ENCODE peak calls at places on chromosomes 2 and 18, in nine cellular contexts. Y is transverse colon, J is left lung, R is GM13977, C is nephron progenitor cell, X is A549, U is PC-3, I is hepatocyte, S is BJ. V is an unnamed sample.

GRCh38 chr18:5628512-5629255 is 84.9 kb upstream of the EPB41L3 start:
- DNase-seq in Y (peak), J (peak), R (peak), C (peak), X (peak), U (peak), I (peak), S (no peak), V (no peak)

GRCh38 chr2:68318686-68319396 is 908 bp downstream of the CNRIP1 start:
- DNase-seq in Y (peak), J (peak), R (no peak), C (peak), X (peak), U (no peak), I (peak), S (no peak), V (no peak)

GRCh38 chr2:162244559-162245031 is 1.4 kb upstream of the FAP start:
- DNase-seq in Y (no peak), J (peak), R (no peak), C (no peak), X (peak), U (peak), I (peak), S (peak), V (no peak)

GRCh38 chr2:141015339-141016047 is 1115.3 kb downstream of the LRP1B start:
- DNase-seq in Y (no peak), J (no peak), R (no peak), C (no peak), X (no peak), U (no peak), I (no peak), S (no peak), V (no peak)

GRCh38 chr2:241886840-241887447 is 17.4 kb downstream of the RTP5 start:
- DNase-seq in Y (no peak), J (peak), R (no peak), C (no peak), X (no peak), U (no peak), I (no peak), S (no peak), V (no peak)

GRCh38 chr2:166573393-166573792 is 79.3 kb upstream of the SCN7A start:
- DNase-seq in Y (no peak), J (no peak), R (no peak), C (peak), X (no peak), U (peak), I (no peak), S (peak), V (no peak)

GRCh38 chr18:66439670-66440069 is 164.2 kb downstream of the CDH19 start:
- DNase-seq in Y (no peak), J (peak), R (no peak), C (no peak), X (no peak), U (no peak), I (no peak), S (no peak), V (no peak)

GRCh38 chr18:76487782-76488181 is 7.3 kb downstream of the ZNF516 start:
- DNase-seq in Y (no peak), J (no peak), R (no peak), C (peak), X (no peak), U (no peak), I (no peak), S (no peak), V (no peak)

GRCh38 chr2:219272351-219272750 is 6.8 kb upstream of the DNAJB2 start:
- DNase-seq in Y (no peak), J (no peak), R (no peak), C (no peak), X (peak), U (no peak), I (no peak), S (no peak), V (no peak)

GRCh38 chr2:75772908-75773630 is 62.4 kb upstream of the GCFC2 start:
- DNase-seq in Y (no peak), J (no peak), R (no peak), C (no peak), X (no peak), U (no peak), I (no peak), S (no peak), V (no peak)

GRCh38 chr18:36162981-36163380 is 24.3 kb upstream of the MOCOS start:
- DNase-seq in Y (no peak), J (no peak), R (no peak), C (no peak), X (no peak), U (no peak), I (no peak), S (no peak), V (no peak)

GRCh38 chr2:151658081-151658480 is 76.2 kb downstream of the NEB start:
- DNase-seq in Y (no peak), J (no peak), R (no peak), C (no peak), X (no peak), U (no peak), I (no peak), S (no peak), V (no peak)

GRCh38 chr2:96637385-96638143 is 548 bp downstream of the KANSL3 start:
- DNase-seq in Y (peak), J (peak), R (peak), C (peak), X (peak), U (peak), I (peak), S (peak), V (peak)

GRCh38 chr18:63140038-63140450 is 179.5 kb downstream of the BCL2 start:
- DNase-seq in Y (no peak), J (no peak), R (no peak), C (no peak), X (no peak), U (no peak), I (no peak), S (no peak), V (no peak)

GRCh38 chr18:30072609-30073385 is 969.7 kb downstream of the DSC3 start:
- DNase-seq in Y (no peak), J (no peak), R (no peak), C (no peak), X (no peak), U (no peak), I (no peak), S (no peak), V (no peak)

GRCh38 chr18:48863432-48864065 is 87.2 kb downstream of the SMAD7 start:
- DNase-seq in Y (no peak), J (no peak), R (no peak), C (no peak), X (no peak), U (no peak), I (no peak), S (no peak), V (no peak)

GRCh38 chr2:142176941-142177340 is 46.1 kb upstream of the LRP1B start:
- DNase-seq in Y (no peak), J (no peak), R (no peak), C (no peak), X (no peak), U (no peak), I (no peak), S (no peak), V (no peak)

GRCh38 chr18:25075793-25076192 is 276.2 kb downstream of the ZNF521 start:
- DNase-seq in Y (no peak), J (no peak), R (no peak), C (no peak), X (no peak), U (no peak), I (no peak), S (no peak), V (no peak)

GRCh38 chr2:170361359-170361936 is 183.5 kb downstream of the MYO3B start:
- DNase-seq in Y (peak), J (no peak), R (peak), C (peak), X (peak), U (peak), I (peak), S (no peak), V (peak)

GRCh38 chr18:3692691-3693090 is 242.7 kb downstream of the TGIF1 start:
- DNase-seq in Y (no peak), J (no peak), R (no peak), C (no peak), X (no peak), U (no peak), I (no peak), S (no peak), V (no peak)

GRCh38 chr2:177640423-177640822 is 247.8 kb downstream of the AGPS start:
- DNase-seq in Y (no peak), J (no peak), R (no peak), C (no peak), X (no peak), U (no peak), I (no peak), S (no peak), V (no peak)

GRCh38 chr2:239393401-239393940 is 7.3 kb downstream of the HDAC4 start:
- DNase-seq in Y (peak), J (peak), R (no peak), C (no peak), X (no peak), U (no peak), I (no peak), S (no peak), V (no peak)

GRCh38 chr2:181025004-181025403 is 44.6 kb downstream of the UBE2E3 start:
- DNase-seq in Y (no peak), J (no peak), R (no peak), C (no peak), X (no peak), U (no peak), I (no peak), S (no peak), V (no peak)

GRCh38 chr2:147913701-147914480 is 69.1 kb downstream of the ACVR2A start:
- DNase-seq in Y (no peak), J (no peak), R (no peak), C (no peak), X (no peak), U (no peak), I (no peak), S (no peak), V (no peak)

GRCh38 chr2:127106457-127106997 is 427 bp downstream of the BIN1 start:
- DNase-seq in Y (no peak), J (peak), R (peak), C (peak), X (peak), U (no peak), I (peak), S (no peak), V (no peak)

GRCh38 chr18:67766930-67767329 is 250.4 kb upstream of the DSEL start:
- DNase-seq in Y (no peak), J (no peak), R (no peak), C (no peak), X (peak), U (peak), I (no peak), S (peak), V (no peak)

GRCh38 chr2:169260246-169260645 is 102.1 kb downstream of the LRP2 start:
- DNase-seq in Y (no peak), J (no peak), R (no peak), C (no peak), X (peak), U (no peak), I (no peak), S (no peak), V (no peak)
- TF ChIP-seq CTCF in Y (no peak), J (no peak), R (no peak), C (no peak), X (no peak), U (no peak), I (no peak), S (no peak), V (no peak)

DNA sequence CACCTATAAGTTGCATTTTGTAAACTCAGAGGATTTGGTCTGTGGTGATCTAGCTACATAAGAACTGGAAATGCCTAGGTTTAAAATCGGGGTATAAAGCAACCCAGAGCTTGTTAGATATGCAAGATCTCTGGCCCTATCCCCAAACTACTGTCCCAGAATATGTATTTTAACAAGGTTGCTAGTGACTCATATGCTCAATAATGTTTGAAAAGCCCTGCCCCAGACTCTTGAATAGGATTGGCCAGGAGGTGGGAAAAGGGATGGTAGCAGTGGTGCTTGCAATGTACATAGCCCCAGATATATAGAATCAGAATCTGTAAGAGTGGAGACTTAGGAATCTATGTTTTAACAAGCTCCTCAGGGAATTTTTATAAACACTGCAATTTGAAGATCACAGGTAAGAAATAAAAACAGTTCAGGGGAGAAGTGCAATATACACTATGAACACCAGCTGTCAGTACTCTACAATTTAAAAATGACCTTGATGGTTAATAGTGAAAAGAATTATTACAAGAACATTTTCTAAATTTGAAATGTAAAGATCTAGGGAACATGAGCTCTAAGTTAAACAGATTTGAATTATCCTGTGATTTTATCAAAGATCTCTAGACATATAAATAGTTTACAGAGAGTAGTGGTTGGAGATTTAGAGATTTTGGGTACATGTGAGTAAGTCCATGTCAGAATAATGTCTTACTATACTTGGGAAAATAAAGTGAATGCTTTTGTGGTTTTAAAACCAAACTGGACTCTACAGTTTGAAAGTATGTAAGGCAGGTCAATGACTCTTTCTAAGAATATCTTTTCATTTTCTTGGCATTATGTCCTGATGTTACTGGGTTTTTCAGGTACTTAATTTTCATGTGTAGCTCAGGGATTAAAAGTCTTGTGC is 7.7 kb upstream of the MMADHC start:
- DNase-seq in Y (no peak), J (no peak), R (no peak), C (no peak), X (peak), U (peak), I (no peak), S (no peak), V (no peak)
- TF ChIP-seq CTCF in Y (no peak), J (no peak), R (no peak), C (peak), X (peak), U (peak), I (peak), S (peak), V (no peak)

DNA sequence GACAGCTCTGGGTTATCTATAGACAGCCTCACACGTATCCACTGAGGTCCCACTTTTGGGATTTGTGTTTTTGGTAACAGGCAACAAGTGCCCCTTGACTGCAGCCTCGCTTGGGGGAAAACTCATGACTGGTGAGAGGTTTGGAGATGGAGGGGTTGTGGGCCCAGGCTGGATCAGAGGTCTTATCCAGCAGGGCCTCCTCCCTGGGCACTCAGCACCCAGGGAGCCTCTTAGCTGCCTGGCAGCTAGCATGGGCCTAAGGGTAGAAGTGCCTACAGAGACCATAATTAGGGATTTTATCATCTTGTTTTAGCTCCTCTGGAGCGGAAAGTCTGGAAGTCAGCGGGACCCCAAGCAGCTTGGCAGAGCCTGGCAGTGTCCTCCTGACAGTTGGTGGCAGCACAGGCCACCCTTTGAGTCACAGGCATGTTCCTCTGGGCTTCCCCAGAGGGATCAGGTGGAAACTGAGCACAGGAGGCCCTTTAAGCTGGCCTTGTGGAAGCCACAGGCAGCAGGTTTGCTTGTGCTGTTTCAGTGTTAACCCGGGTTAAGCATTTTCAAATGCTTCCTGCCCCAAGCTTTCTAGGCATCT is 143.1 kb downstream of the KCTD1 start:
- DNase-seq in Y (peak), J (no peak), R (peak), C (peak), X (peak), U (peak), I (peak), S (no peak), V (no peak)
- TF ChIP-seq CTCF in Y (no peak), J (peak), R (peak), C (no peak), X (peak), U (peak), I (peak), S (peak), V (no peak)

GRCh38 chr2:133836691-133837090 is 268.4 kb upstream of the NCKAP5 start:
- DNase-seq in Y (no peak), J (no peak), R (no peak), C (no peak), X (no peak), U (peak), I (no peak), S (no peak), V (no peak)
- TF ChIP-seq CTCF in Y (no peak), J (no peak), R (no peak), C (no peak), X (no peak), U (no peak), I (no peak), S (no peak), V (no peak)

DNA sequence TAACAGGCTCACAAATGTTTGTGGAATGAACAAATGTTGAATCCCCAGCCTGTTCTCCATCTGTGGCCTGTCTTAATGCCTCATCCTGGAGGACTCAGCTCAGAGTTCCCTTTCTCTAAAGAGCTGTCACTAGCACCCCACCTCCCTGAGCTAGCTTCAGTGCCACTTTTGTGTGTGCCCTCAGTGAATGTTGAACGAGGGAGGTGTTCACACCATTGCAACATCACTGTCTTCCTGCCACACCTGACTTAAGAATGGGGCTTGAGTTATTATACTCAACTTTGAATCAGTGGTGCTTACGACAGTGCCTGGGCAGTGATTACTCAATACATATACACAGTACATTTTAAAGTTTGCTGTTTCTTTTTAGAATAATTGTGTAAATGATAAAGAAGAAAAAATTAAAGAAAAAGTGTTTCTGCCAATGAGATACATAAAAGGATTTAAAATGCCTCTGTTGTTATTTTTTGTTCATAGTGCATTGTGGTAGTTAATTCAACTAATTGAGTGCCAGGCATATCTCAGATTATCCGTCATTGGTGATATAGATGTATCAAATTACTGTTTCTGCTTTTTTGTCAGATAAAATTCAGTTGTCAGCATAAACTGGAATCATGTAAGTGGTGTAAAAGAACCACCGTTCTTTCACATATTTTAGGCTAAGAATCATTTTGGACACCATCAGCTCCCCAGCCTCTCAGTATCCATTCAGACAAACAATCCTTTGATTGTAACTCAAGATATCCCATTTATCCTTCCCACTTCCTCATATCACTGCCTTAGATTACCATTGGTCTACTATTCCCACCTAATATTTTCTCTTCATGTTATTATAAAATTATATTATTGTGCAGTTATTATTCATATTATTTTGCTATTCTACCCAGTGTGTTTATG is 304.7 kb downstream of the PTPRM start:
- DNase-seq in Y (no peak), J (no peak), R (no peak), C (no peak), X (peak), U (peak), I (peak), S (no peak), V (no peak)
- TF ChIP-seq CTCF in Y (no peak), J (no peak), R (no peak), C (no peak), X (no peak), U (no peak), I (no peak), S (no peak), V (no peak)

GRCh38 chr2:1742680-1743395 is 1.5 kb downstream of the PXDN start:
- DNase-seq in Y (peak), J (peak), R (no peak), C (peak), X (peak), U (peak), I (peak), S (peak), V (no peak)
- TF ChIP-seq CTCF in Y (peak), J (peak), R (no peak), C (no peak), X (peak), U (peak), I (peak), S (peak), V (no peak)

GRCh38 chr2:138727956-138728355 is 52.2 kb downstream of the NXPH2 start:
- DNase-seq in Y (no peak), J (no peak), R (no peak), C (no peak), X (no peak), U (peak), I (no peak), S (no peak), V (no peak)
- TF ChIP-seq CTCF in Y (no peak), J (no peak), R (no peak), C (no peak), X (no peak), U (peak), I (no peak), S (no peak), V (no peak)